ENCODE peak calls at places on chromosomes 11 and 22, in five cellular contexts. One of them, this sample, is unnamed.

GRCh38 chr22:26045855-26046254 is 123.4 kb upstream of the SEZ6L start:
- ATAC-seq in A549: no peak
- ATAC-seq in lower lobe of right lung: no peak
- ATAC-seq in heart right ventricle: no peak
- ATAC-seq in PC-3: no peak
- ATAC-seq in this sample: no peak

GRCh38 chr11:132033051-132033450 is 662.6 kb downstream of the NTM start:
- ATAC-seq in A549: no peak
- ATAC-seq in lower lobe of right lung: no peak
- ATAC-seq in heart right ventricle: peak
- ATAC-seq in PC-3: no peak
- ATAC-seq in this sample: no peak

GRCh38 chr11:43172477-43172876 is 139.3 kb upstream of the API5 start:
- ATAC-seq in A549: no peak
- ATAC-seq in lower lobe of right lung: no peak
- ATAC-seq in heart right ventricle: no peak
- ATAC-seq in PC-3: no peak
- ATAC-seq in this sample: no peak

GRCh38 chr11:65558785-65559509 is 788 bp upstream of the LTBP3 start:
- ATAC-seq in A549: no peak
- ATAC-seq in lower lobe of right lung: peak
- ATAC-seq in heart right ventricle: peak
- ATAC-seq in PC-3: no peak
- ATAC-seq in this sample: peak

GRCh38 chr22:32776800-32777199 is 24.7 kb upstream of the TIMP3 start:
- ATAC-seq in A549: no peak
- ATAC-seq in lower lobe of right lung: no peak
- ATAC-seq in heart right ventricle: no peak
- ATAC-seq in PC-3: no peak
- ATAC-seq in this sample: no peak

GRCh38 chr11:71425851-71426250 is 22.3 kb downstream of the DHCR7 start:
- ATAC-seq in A549: peak
- ATAC-seq in lower lobe of right lung: no peak
- ATAC-seq in heart right ventricle: no peak
- ATAC-seq in PC-3: peak
- ATAC-seq in this sample: no peak

GRCh38 chr11:32094931-32095330 is 4.1 kb downstream of the RCN1 start:
- ATAC-seq in A549: no peak
- ATAC-seq in lower lobe of right lung: no peak
- ATAC-seq in heart right ventricle: no peak
- ATAC-seq in PC-3: no peak
- ATAC-seq in this sample: no peak

GRCh38 chr11:131955901-131956300 is 585.5 kb downstream of the NTM start:
- ATAC-seq in A549: no peak
- ATAC-seq in lower lobe of right lung: no peak
- ATAC-seq in heart right ventricle: no peak
- ATAC-seq in PC-3: no peak
- ATAC-seq in this sample: no peak

GRCh38 chr11:74070713-74071506 is 62.0 kb upstream of the UCP3 start:
- ATAC-seq in A549: no peak
- ATAC-seq in lower lobe of right lung: no peak
- ATAC-seq in heart right ventricle: no peak
- ATAC-seq in PC-3: peak
- ATAC-seq in this sample: no peak

GRCh38 chr11:64150481-64151239 is 15.3 kb downstream of the MACROD1 start:
- ATAC-seq in A549: no peak
- ATAC-seq in lower lobe of right lung: no peak
- ATAC-seq in heart right ventricle: peak
- ATAC-seq in PC-3: no peak
- ATAC-seq in this sample: no peak

GRCh38 chr11:3380706-3381570 is 2.0 kb upstream of the ZNF195 start:
- ATAC-seq in A549: no peak
- ATAC-seq in lower lobe of right lung: no peak
- ATAC-seq in heart right ventricle: no peak
- ATAC-seq in PC-3: no peak
- ATAC-seq in this sample: no peak
- H3K4me3 ChIP-seq in A549: no peak
- H3K4me3 ChIP-seq in lower lobe of right lung: peak
- H3K4me3 ChIP-seq in heart right ventricle: no peak
- H3K4me3 ChIP-seq in PC-3: no peak
- H3K4me3 ChIP-seq in this sample: peak

GRCh38 chr11:10934293-10934850 is 76.5 kb upstream of the ZBED5 start:
- ATAC-seq in A549: no peak
- ATAC-seq in lower lobe of right lung: peak
- ATAC-seq in heart right ventricle: no peak
- ATAC-seq in PC-3: no peak
- ATAC-seq in this sample: no peak

GRCh38 chr11:10931761-10932700 is 74.2 kb upstream of the ZBED5 start:
- ATAC-seq in A549: peak
- ATAC-seq in lower lobe of right lung: peak
- ATAC-seq in heart right ventricle: peak
- ATAC-seq in PC-3: peak
- ATAC-seq in this sample: no peak

GRCh38 chr11:10930961-10931760 is 73.3 kb upstream of the ZBED5 start:
- ATAC-seq in A549: peak
- ATAC-seq in lower lobe of right lung: peak
- ATAC-seq in heart right ventricle: peak
- ATAC-seq in PC-3: peak
- ATAC-seq in this sample: peak

GRCh38 chr11:10933455-10934292 is 75.8 kb upstream of the ZBED5 start:
- ATAC-seq in A549: peak
- ATAC-seq in lower lobe of right lung: peak
- ATAC-seq in heart right ventricle: peak
- ATAC-seq in PC-3: peak
- ATAC-seq in this sample: peak

GRCh38 chr11:10932976-10933375 is 75.1 kb upstream of the ZBED5 start:
- ATAC-seq in A549: no peak
- ATAC-seq in lower lobe of right lung: no peak
- ATAC-seq in heart right ventricle: no peak
- ATAC-seq in PC-3: no peak
- ATAC-seq in this sample: no peak
- TF ChIP-seq CTCF in A549: no peak
- TF ChIP-seq CTCF in lower lobe of right lung: no peak
- TF ChIP-seq CTCF in heart right ventricle: no peak
- TF ChIP-seq CTCF in PC-3: no peak
- TF ChIP-seq CTCF in this sample: no peak

DNA sequence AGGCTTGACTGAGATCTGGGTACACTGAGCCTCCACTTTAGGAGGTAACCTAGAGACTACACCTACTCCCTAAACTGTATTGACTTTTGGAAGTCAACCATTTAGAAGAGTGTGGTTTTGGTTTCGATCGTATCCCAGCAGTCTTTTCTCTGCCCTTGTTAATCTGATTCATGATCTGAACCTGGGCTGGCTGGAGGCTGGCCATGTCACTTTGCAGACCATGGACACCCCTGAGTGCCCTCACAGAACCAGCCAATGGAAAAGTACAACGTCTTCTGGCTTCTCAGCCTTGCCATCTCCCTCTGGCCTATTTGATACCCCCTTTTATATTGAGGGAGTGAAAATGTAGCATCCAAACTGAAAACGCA is 10.8 kb downstream of the EHF start:
- ATAC-seq in A549: no peak
- ATAC-seq in lower lobe of right lung: peak
- ATAC-seq in heart right ventricle: no peak
- ATAC-seq in PC-3: peak
- ATAC-seq in this sample: no peak
- H3K4me3 ChIP-seq in A549: no peak
- H3K4me3 ChIP-seq in lower lobe of right lung: no peak
- H3K4me3 ChIP-seq in heart right ventricle: no peak
- H3K4me3 ChIP-seq in PC-3: peak
- H3K4me3 ChIP-seq in this sample: no peak

GRCh38 chr22:43227231-43227630 is 40.3 kb upstream of the TTLL12 start:
- ATAC-seq in A549: no peak
- ATAC-seq in lower lobe of right lung: no peak
- ATAC-seq in heart right ventricle: peak
- ATAC-seq in PC-3: no peak
- ATAC-seq in this sample: no peak

GRCh38 chr22:43225609-43226008 is 38.7 kb upstream of the TTLL12 start:
- ATAC-seq in A549: no peak
- ATAC-seq in lower lobe of right lung: no peak
- ATAC-seq in heart right ventricle: no peak
- ATAC-seq in PC-3: no peak
- ATAC-seq in this sample: no peak

GRCh38 chr22:43228330-43228729 is 41.4 kb upstream of the TTLL12 start:
- ATAC-seq in A549: no peak
- ATAC-seq in lower lobe of right lung: no peak
- ATAC-seq in heart right ventricle: no peak
- ATAC-seq in PC-3: no peak
- ATAC-seq in this sample: no peak

GRCh38 chr22:43228863-43229262 is 41.9 kb upstream of the TTLL12 start:
- ATAC-seq in A549: no peak
- ATAC-seq in lower lobe of right lung: no peak
- ATAC-seq in heart right ventricle: no peak
- ATAC-seq in PC-3: no peak
- ATAC-seq in this sample: no peak

DNA sequence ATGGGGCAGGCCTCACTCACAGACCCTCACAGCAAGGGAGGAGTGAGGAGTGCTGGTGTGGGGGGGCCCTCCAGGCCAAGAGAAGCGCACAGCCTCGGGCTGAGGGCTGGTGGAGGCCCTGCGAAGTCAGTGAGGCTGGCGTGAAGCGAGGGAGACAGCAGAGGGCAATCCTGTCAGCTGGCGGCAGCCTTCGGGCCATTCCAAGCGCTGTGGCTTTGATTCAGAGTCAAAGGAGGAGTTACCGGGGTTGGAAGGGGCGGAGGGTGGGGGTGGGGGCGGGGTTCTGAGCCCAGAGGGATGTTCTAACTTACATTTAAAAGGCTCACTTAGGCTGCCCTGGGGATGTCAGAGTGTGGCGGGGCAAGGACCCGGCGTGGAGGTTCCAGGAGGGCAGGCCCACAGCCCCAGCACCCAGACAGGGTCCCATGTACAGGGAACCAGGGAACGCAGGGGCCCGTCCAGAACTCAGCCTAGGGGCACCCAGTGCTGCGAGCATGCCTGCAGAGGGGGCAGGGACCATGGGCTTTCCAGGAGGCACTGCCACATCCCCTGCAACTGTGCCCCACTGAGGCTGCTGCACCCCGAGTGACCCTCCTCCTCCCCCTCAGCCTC is 39.5 kb upstream of the TTLL12 start:
- ATAC-seq in A549: no peak
- ATAC-seq in lower lobe of right lung: no peak
- ATAC-seq in heart right ventricle: no peak
- ATAC-seq in PC-3: no peak
- ATAC-seq in this sample: no peak
- TF ChIP-seq CTCF in A549: no peak
- TF ChIP-seq CTCF in lower lobe of right lung: no peak
- TF ChIP-seq CTCF in heart right ventricle: no peak
- TF ChIP-seq CTCF in PC-3: no peak
- TF ChIP-seq CTCF in this sample: no peak

DNA sequence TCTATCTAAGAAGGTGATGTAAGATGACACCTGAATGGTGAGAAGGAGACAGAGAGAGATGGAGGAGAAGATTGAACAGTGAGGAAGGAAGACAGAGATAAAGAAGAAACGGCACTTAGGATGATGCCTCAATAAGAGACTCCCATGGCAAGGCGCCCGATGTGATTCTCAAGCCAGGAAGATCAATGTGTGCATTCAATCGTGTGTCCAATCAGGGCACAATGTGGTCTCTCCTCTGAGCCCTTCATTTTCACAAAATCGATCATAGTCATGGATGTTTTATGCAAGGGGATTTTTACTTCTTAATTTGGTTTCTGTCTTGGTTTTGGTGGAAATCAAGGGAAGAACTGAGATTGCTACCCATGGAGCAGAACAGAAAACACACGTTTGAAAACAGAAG is 19.9 kb upstream of the TMPRSS13 start:
- ATAC-seq in A549: no peak
- ATAC-seq in lower lobe of right lung: no peak
- ATAC-seq in heart right ventricle: no peak
- ATAC-seq in PC-3: no peak
- ATAC-seq in this sample: no peak
- H3K4me3 ChIP-seq in A549: no peak
- H3K4me3 ChIP-seq in lower lobe of right lung: no peak
- H3K4me3 ChIP-seq in heart right ventricle: no peak
- H3K4me3 ChIP-seq in PC-3: no peak
- H3K4me3 ChIP-seq in this sample: no peak

GRCh38 chr22:37608477-37609239 is at the start of gene GGA1:
- ATAC-seq in A549: peak
- ATAC-seq in lower lobe of right lung: peak
- ATAC-seq in heart right ventricle: peak
- ATAC-seq in PC-3: peak
- ATAC-seq in this sample: peak
- TF ChIP-seq CTCF in A549: no peak
- TF ChIP-seq CTCF in lower lobe of right lung: no peak
- TF ChIP-seq CTCF in heart right ventricle: no peak
- TF ChIP-seq CTCF in PC-3: no peak
- TF ChIP-seq CTCF in this sample: no peak

GRCh38 chr22:48428556-48429371 is 1398.9 kb downstream of the BRD1 start:
- ATAC-seq in A549: no peak
- ATAC-seq in lower lobe of right lung: no peak
- ATAC-seq in heart right ventricle: no peak
- ATAC-seq in PC-3: no peak
- ATAC-seq in this sample: no peak

GRCh38 chr22:48426466-48427380 is 1401.0 kb downstream of the BRD1 start:
- ATAC-seq in A549: no peak
- ATAC-seq in lower lobe of right lung: no peak
- ATAC-seq in heart right ventricle: no peak
- ATAC-seq in PC-3: no peak
- ATAC-seq in this sample: no peak

GRCh38 chr22:48425091-48425506 is 1402.6 kb downstream of the BRD1 start:
- ATAC-seq in A549: no peak
- ATAC-seq in lower lobe of right lung: no peak
- ATAC-seq in heart right ventricle: no peak
- ATAC-seq in PC-3: no peak
- ATAC-seq in this sample: no peak

GRCh38 chr22:48429621-48430020 is 1398.1 kb downstream of the BRD1 start:
- ATAC-seq in A549: no peak
- ATAC-seq in lower lobe of right lung: no peak
- ATAC-seq in heart right ventricle: no peak
- ATAC-seq in PC-3: no peak
- ATAC-seq in this sample: no peak

DNA sequence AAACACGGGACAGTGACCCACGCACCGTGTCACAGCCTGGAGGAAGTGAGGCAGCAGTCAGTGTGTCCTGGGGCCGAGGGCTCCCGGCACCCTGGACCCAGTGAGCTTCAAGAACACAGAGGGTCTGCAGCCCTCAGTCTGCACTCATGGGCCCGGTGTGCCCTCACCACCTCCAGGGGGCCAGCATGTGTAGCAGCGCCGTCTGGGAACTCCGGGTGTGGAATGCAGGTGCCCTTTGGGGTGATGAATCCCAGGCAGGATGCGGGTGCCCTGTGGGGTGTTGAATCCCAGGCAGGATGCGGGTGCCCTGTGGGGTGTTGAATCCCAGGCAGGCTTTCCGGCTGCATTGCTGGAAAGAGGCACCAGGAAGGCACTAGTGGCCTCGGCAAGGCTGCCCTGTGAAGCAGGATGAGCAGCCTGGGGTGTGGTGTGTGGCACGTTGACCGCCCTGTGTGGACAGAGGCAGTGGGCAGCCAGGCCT is 1399.9 kb downstream of the BRD1 start:
- ATAC-seq in A549: no peak
- ATAC-seq in lower lobe of right lung: no peak
- ATAC-seq in heart right ventricle: no peak
- ATAC-seq in PC-3: no peak
- ATAC-seq in this sample: no peak
- H3K4me3 ChIP-seq in A549: no peak
- H3K4me3 ChIP-seq in lower lobe of right lung: no peak
- H3K4me3 ChIP-seq in heart right ventricle: no peak
- H3K4me3 ChIP-seq in PC-3: no peak
- H3K4me3 ChIP-seq in this sample: no peak

GRCh38 chr22:21712751-21713427 is 22.7 kb downstream of the YPEL1 start:
- ATAC-seq in A549: peak
- ATAC-seq in lower lobe of right lung: peak
- ATAC-seq in heart right ventricle: peak
- ATAC-seq in PC-3: peak
- ATAC-seq in this sample: peak
- TF ChIP-seq CTCF in A549: peak
- TF ChIP-seq CTCF in lower lobe of right lung: peak
- TF ChIP-seq CTCF in heart right ventricle: peak
- TF ChIP-seq CTCF in PC-3: peak
- TF ChIP-seq CTCF in this sample: peak

This sample was measured in gastroesophageal sphincter.